ENCODE peak calls at places on chromosomes 3 and 15, in four cellular contexts. L is psoas muscle, I is AG10803, N is A549. S is an unnamed sample.

GRCh38 chr3:20054549-20054987 is 14.3 kb downstream of the KAT2B start:
- DNase-seq in L (peak; percentile 64), I (peak; percentile 90), N (peak; percentile 94), S (peak; percentile 96)

GRCh38 chr3:40914475-40914874 is 284.8 kb upstream of the CTNNB1 start:
- DNase-seq in L (no peak), I (no peak), N (no peak), S (no peak)

GRCh38 chr15:90213818-90214204 is 12.7 kb downstream of the SEMA4B start:
- DNase-seq in L (no peak), I (no peak), N (no peak), S (no peak)

GRCh38 chr3:178987745-178988144 is 83.9 kb downstream of the ZMAT3 start:
- DNase-seq in L (no peak), I (no peak), N (no peak), S (no peak)

GRCh38 chr3:117719316-117719926 is 1009.8 kb downstream of the TUSC7 start:
- DNase-seq in L (no peak), I (peak; percentile 31), N (peak; percentile 17), S (peak; percentile 39)

GRCh38 chr3:18225709-18226108 is 199.4 kb downstream of the SATB1 start:
- DNase-seq in L (no peak), I (no peak), N (no peak), S (no peak)

GRCh38 chr3:133695772-133696171 is 34.0 kb upstream of the TOPBP1 start:
- DNase-seq in L (no peak), I (no peak), N (no peak), S (no peak)

GRCh38 chr15:75666823-75667501 is 19.2 kb downstream of the SNX33 start:
- DNase-seq in L (peak; percentile 81), I (peak; percentile 100), N (peak; percentile 96), S (peak; percentile 99)

GRCh38 chr15:40844543-40844981 is 714 bp downstream of the SPINT1 start:
- DNase-seq in L (peak; percentile 54), I (no peak), N (no peak), S (no peak)

GRCh38 chr3:105456017-105456416 is 89.3 kb downstream of the ALCAM start:
- DNase-seq in L (no peak), I (no peak), N (no peak), S (no peak)

GRCh38 chr3:42498791-42499477 is 3.5 kb upstream of the VIPR1 start:
- DNase-seq in L (no peak), I (no peak), N (no peak), S (no peak)

GRCh38 chr15:39747326-39747725 is 35.3 kb downstream of the FSIP1 start:
- DNase-seq in L (no peak), I (peak; percentile 57), N (no peak), S (peak; percentile 76)

GRCh38 chr3:52897130-52898109 is at the start of gene STIMATE:
- DNase-seq in L (peak; percentile 94), I (peak; percentile 77), N (peak; percentile 60), S (peak; percentile 66)

GRCh38 chr15:69704229-69704628 is 251.6 kb downstream of the RPLP1 start:
- DNase-seq in L (no peak), I (peak; percentile 8), N (no peak), S (peak; percentile 10)

GRCh38 chr15:52180196-52180835 is 10.9 kb downstream of the GNB5 start:
- DNase-seq in L (no peak), I (no peak), N (no peak), S (no peak)

GRCh38 chr15:94991718-94992117 is 760.4 kb downstream of the MCTP2 start:
- DNase-seq in L (no peak), I (no peak), N (no peak), S (no peak)

GRCh38 chr3:7249493-7250076 is 388.7 kb downstream of the GRM7 start:
- DNase-seq in L (no peak), I (no peak), N (no peak), S (no peak)

GRCh38 chr3:157491136-157491535 is 12.1 kb downstream of the VEPH1 start:
- DNase-seq in L (no peak), I (no peak), N (no peak), S (no peak)

GRCh38 chr3:26962419-26963355 is 340.1 kb downstream of the LRRC3B start:
- DNase-seq in L (no peak), I (no peak), N (peak; percentile 5), S (no peak)

GRCh38 chr3:94226058-94226457 is 163.2 kb downstream of the NSUN3 start:
- DNase-seq in L (no peak), I (peak; percentile 59), N (no peak), S (peak; percentile 67)

GRCh38 chr3:152203677-152204076 is 65.1 kb upstream of the MBNL1 start:
- DNase-seq in L (no peak), I (peak; percentile 42), N (no peak), S (no peak)

GRCh38 chr3:46655271-46655670 is 38.2 kb downstream of the ALS2CL start:
- DNase-seq in L (no peak), I (peak; percentile 26), N (no peak), S (peak; percentile 38)

GRCh38 chr3:159128628-159129027 is 326.8 kb downstream of the MFSD1 start:
- DNase-seq in L (no peak), I (peak; percentile 82), N (peak; percentile 20), S (peak; percentile 86)

DNA sequence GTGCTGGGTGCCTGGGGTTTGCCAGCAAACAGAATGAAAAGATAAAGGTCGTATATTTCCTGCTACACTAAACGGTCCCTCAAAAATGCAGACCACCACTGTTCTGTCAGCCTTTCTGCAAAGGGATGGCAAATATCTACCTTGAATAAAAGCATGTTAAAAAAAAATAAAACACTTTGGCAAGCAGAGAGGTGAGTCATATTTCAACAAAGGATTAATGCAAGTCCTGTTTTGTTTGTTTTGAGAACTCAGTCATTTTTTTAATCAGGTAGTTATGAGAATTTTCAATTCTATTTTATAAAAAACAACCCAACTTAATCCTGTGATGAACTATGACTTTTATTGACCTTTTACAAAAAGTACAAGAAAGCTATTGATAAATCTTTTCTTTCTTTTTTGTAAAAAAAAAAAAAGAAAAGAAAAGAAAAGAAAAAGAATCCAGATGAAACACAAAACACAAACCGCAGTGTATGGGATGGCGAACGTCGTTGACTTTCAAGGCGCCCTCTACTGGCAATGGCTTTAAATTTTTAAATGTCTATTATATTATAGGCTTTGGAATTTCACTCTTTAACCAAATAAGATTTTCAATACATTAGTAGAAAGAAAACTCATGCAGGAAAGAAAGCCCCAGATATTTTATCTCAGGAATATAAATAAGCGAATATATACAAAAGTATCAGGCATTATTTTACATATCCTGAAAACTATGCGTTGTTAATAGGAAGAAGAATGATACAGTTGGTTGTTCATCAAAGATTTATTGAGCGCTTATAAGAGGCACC is 87.8 kb downstream of the NCEH1 start:
- DNase-seq in L (no peak), I (no peak), N (peak; percentile 44), S (peak; percentile 75)
- TF ChIP-seq CTCF in L (peak; percentile 59), I (peak; percentile 64), N (peak; percentile 70), S (peak; percentile 68)

GRCh38 chr3:168086541-168087260 is 9.0 kb downstream of the GOLIM4 start:
- DNase-seq in L (no peak), I (no peak), N (no peak), S (no peak)
- H3K4me3 ChIP-seq in L (no peak overlapping the region), I (no peak overlapping the region), N (no peak overlapping the region), S (no peak overlapping the region)

GRCh38 chr15:78695849-78696248 is 54.8 kb upstream of the CHRNB4 start:
- DNase-seq in L (no peak), I (no peak), N (no peak), S (no peak)
- TF ChIP-seq CTCF in L (no peak), I (no peak), N (no peak), S (no peak)

GRCh38 chr15:38012894-38013293 is 78.5 kb downstream of the TMCO5A start:
- DNase-seq in L (no peak), I (no peak), N (no peak), S (no peak)
- H3K4me3 ChIP-seq in L (no peak overlapping the region), I (no peak overlapping the region), N (no peak overlapping the region), S (no peak overlapping the region)

DNA sequence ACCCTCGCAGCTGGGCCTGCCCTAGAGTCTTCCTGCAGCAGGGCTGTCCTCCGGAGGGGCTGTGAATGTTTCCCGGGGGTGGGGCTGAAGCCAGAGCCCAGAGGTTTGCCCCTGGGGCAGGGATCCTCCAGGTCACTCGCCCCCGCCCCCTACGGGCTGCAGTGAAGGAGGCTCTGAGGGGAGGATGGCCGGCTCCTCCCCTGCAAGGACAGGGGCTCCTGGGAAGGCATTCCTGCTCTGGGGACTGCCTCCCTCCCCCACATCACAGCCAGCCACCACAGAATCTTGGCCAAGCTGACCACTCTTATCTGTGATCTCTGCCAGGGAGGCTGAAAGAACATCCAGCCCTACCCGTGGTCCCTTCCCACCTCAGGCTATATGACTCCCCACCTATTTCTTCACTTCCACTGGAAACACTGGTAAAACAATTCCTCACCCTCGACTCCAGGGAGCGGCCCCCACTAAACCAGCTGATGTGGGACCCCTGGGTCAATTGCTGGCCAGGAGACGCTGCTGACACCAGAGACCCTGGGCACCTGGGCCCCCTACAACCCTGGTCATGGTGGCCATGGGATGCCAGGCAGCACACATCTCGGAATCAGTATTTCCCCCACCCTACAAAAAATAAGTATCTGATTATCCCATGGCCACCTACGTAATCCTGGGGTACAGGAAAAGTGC is 66.0 kb downstream of the HMCES start:
- DNase-seq in L (peak; percentile 28), I (no peak), N (no peak), S (no peak)
- TF ChIP-seq CTCF in L (no peak), I (no peak), N (no peak), S (no peak)

GRCh38 chr3:111998661-111999641 is at the start of gene TAGLN3:
- DNase-seq in L (peak; percentile 48), I (no peak), N (no peak), S (no peak)
- H3K4me3 ChIP-seq in L (peak within 1 kb of the TSS; percentile 55), I (peak within 1 kb of the TSS; percentile 54), N (no peak within 1 kb of the TSS), S (peak within 1 kb of the TSS; percentile 57)

GRCh38 chr3:87272718-87273337 is 3.6 kb downstream of the POU1F1 start:
- DNase-seq in L (no peak), I (no peak), N (no peak), S (no peak)

GRCh38 chr3:87270908-87271727 is 5.3 kb downstream of the POU1F1 start:
- DNase-seq in L (no peak), I (no peak), N (no peak), S (no peak)

GRCh38 chr3:87276484-87276883 is at the start of gene POU1F1:
- DNase-seq in L (no peak), I (no peak), N (no peak), S (no peak)
- TF ChIP-seq CTCF in L (no peak), I (no peak), N (no peak), S (no peak)

DNA sequence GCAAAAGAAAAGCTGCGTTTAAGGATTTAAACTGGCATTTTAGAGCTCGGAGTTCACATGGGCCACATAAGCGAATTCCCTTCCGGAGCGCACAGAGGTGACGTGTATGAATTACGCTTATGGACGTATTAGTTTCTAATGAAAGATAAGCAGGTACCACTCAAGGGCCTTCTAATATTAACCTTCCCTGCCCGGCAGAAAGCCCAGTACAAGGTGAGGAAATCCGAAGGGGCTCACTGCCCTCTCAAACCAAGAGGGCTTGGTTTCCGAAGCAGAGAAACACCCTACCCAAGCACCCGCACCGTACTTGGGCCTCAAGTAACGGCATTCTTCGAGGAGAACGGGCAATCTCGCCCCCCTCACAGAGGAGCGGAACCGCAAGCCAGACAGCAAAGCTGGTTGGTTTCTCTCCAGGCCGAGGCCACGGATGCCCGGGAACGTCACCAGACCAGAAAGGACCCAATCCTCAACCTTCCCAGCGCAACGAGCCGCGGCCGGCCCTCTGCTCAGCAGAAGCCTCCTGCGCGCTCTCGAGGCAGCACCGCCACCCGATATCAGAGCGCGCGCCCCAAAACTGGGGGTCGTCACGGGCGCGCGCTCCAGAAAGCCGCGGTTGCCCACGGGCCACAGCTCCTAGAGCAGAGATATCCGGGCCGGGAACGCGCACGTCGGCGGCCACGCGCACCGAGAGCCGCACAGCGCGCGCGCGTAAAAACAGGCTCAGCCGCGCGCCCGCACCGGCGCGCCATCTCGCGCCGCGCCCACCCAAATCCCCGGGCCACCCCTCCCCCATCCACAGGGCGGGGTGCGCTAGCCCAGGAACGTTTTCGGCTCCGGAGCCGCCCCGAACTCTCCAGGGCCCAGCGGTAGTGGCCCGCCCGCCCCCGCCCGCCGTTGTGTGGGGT is 671 bp downstream of the QRICH1 start:
- DNase-seq in L (peak; percentile 90), I (peak; percentile 74), N (peak; percentile 74), S (peak; percentile 86)
- H3K4me3 ChIP-seq in L (peak overlapping the region; percentile 95), I (peak overlapping the region; percentile 96), N (peak overlapping the region; percentile 98), S (peak overlapping the region; percentile 97)

GRCh38 chr3:84077479-84077878 is 881.3 kb upstream of the CADM2 start:
- DNase-seq in L (no peak), I (no peak), N (no peak), S (no peak)
- TF ChIP-seq CTCF in L (no peak), I (no peak), N (peak; percentile 20), S (no peak)

S was measured in fibroblast of mammary gland.